ENCODE peak calls at places on chromosomes 13 and 19, in nine cellular contexts. E, X, Q, A, R, P, H, C and Y are unnamed samples.

GRCh38 chr13:98576963-98577822 is at the start of gene STK24:
- DNase-seq in H (no peak), R (no peak), X (peak), A (peak), Q (peak), C (peak), P (peak), E (peak), Y (peak)

GRCh38 chr13:37621811-37622361 is 23.3 kb upstream of the POSTN start:
- DNase-seq in Q (no peak), H (no peak), E (no peak), R (no peak), X (no peak), A (peak), P (no peak), C (no peak), Y (no peak)

GRCh38 chr19:34838248-34838647 is 65.2 kb upstream of the ZNF599 start:
- DNase-seq in A (no peak), R (no peak), Q (peak), H (peak), C (no peak), E (no peak), X (no peak), P (no peak), Y (no peak)

GRCh38 chr13:112693831-112694497 is 4.1 kb downstream of the ATP11A start:
- DNase-seq in Q (peak), A (peak), C (no peak), H (peak), R (no peak), P (no peak), E (no peak), X (peak), Y (peak)

GRCh38 chr19:29671393-29672076 is 6.3 kb downstream of the PLEKHF1 start:
- DNase-seq in E (no peak), R (no peak), Q (no peak), A (no peak), C (peak), P (no peak), H (peak), X (peak), Y (no peak)

GRCh38 chr13:82010780-82011179 is 1669.9 kb upstream of the SPRY2 start:
- DNase-seq in C (no peak), P (no peak), A (no peak), Q (no peak), R (no peak), X (no peak), H (peak), E (no peak), Y (no peak)

GRCh38 chr13:24725379-24725778 is 38.6 kb upstream of the RNF17 start:
- DNase-seq in R (no peak), X (no peak), Q (no peak), P (no peak), C (no peak), E (no peak), A (no peak), H (no peak), Y (no peak)

GRCh38 chr19:7898967-7899366 is 4.7 kb upstream of the MAP2K7 start:
- DNase-seq in Q (no peak), R (no peak), P (no peak), H (no peak), E (no peak), A (no peak), X (no peak), C (no peak), Y (no peak)

GRCh38 chr19:8973501-8974091 is 36.6 kb downstream of the MUC16 start:
- DNase-seq in E (no peak), Q (peak), X (no peak), A (no peak), R (no peak), P (no peak), C (no peak), H (peak), Y (peak)

GRCh38 chr19:33675501-33676124 is 53.9 kb downstream of the CHST8 start:
- DNase-seq in H (no peak), R (no peak), P (no peak), C (no peak), Q (peak), A (no peak), X (no peak), E (no peak), Y (no peak)

GRCh38 chr19:7799640-7800355 is 30.2 kb upstream of the EVI5L start:
- DNase-seq in C (peak), A (peak), R (no peak), X (peak), H (peak), P (peak), E (peak), Q (peak), Y (peak)

GRCh38 chr19:3374369-3375112 is 8.2 kb downstream of the NFIC start:
- DNase-seq in R (no peak), A (peak), Q (no peak), H (no peak), X (peak), E (no peak), C (no peak), P (peak), Y (no peak)

GRCh38 chr19:41225238-41226052 is 6.4 kb downstream of the AXL start:
- DNase-seq in C (no peak), H (peak), Q (peak), R (peak), X (no peak), P (no peak), A (peak), E (no peak), Y (no peak)

GRCh38 chr19:1811472-1811894 is 593 bp downstream of the ATP8B3 start:
- DNase-seq in E (no peak), A (peak), C (no peak), X (no peak), P (peak), H (peak), Q (no peak), R (peak), Y (no peak)

GRCh38 chr13:110850840-110851239 is 64.0 kb downstream of the ANKRD10 start:
- DNase-seq in H (no peak), P (no peak), A (no peak), Q (no peak), R (no peak), C (no peak), X (no peak), E (no peak), Y (no peak)

GRCh38 chr13:27770809-27771208 is 21.5 kb upstream of the GSX1 start:
- DNase-seq in H (peak), A (no peak), R (no peak), C (peak), Q (peak), P (no peak), X (peak), E (peak), Y (peak)

GRCh38 chr13:67977081-67977480 is 746.9 kb upstream of the PCDH9 start:
- DNase-seq in R (no peak), C (no peak), Q (no peak), H (no peak), E (no peak), P (no peak), X (no peak), A (no peak), Y (no peak)

GRCh38 chr19:4713384-4713951 is 10.2 kb downstream of the DPP9 start:
- DNase-seq in H (peak), C (no peak), P (no peak), R (peak), A (peak), Q (no peak), X (no peak), E (no peak), Y (no peak)

GRCh38 chr19:31538879-31539278 is 189.6 kb upstream of the TSHZ3 start:
- DNase-seq in P (no peak), Q (no peak), E (no peak), A (no peak), H (no peak), R (no peak), C (no peak), X (no peak), Y (no peak)

GRCh38 chr19:5339950-5340636 is 519 bp downstream of the PTPRS start:
- DNase-seq in H (no peak), P (peak), C (peak), R (no peak), E (peak), Q (peak), X (no peak), A (no peak), Y (no peak)

GRCh38 chr13:35954207-35954560 is 177.0 kb downstream of the DCLK1 start:
- DNase-seq in E (no peak), Q (no peak), H (no peak), A (no peak), R (no peak), X (no peak), C (no peak), P (no peak), Y (no peak)

GRCh38 chr13:106636492-106636891 is 68.6 kb upstream of the ARGLU1 start:
- DNase-seq in R (no peak), P (no peak), Q (no peak), E (no peak), C (no peak), A (no peak), X (no peak), H (no peak), Y (no peak)

GRCh38 chr13:29284726-29285125 is 310.8 kb downstream of the SLC7A1 start:
- DNase-seq in P (no peak), C (no peak), Q (no peak), X (no peak), H (no peak), E (no peak), R (no peak), A (no peak), Y (no peak)

GRCh38 chr13:110154370-110155031 is 152.5 kb downstream of the COL4A1 start:
- DNase-seq in X (no peak), P (no peak), C (no peak), E (no peak), Q (no peak), A (no peak), R (no peak), H (no peak), Y (no peak)

GRCh38 chr13:111115051-111115840 is at the start of gene ARHGEF7:
- DNase-seq in X (no peak), A (no peak), Q (peak), H (no peak), E (peak), P (no peak), R (no peak), C (peak), Y (no peak)

GRCh38 chr19:869245-870177 is 10.0 kb downstream of the CFD start:
- DNase-seq in C (no peak), A (peak), H (peak), P (no peak), E (no peak), Q (no peak), R (peak), X (no peak), Y (no peak)

GRCh38 chr13:52345048-52345447 is 60.9 kb downstream of the THSD1 start:
- DNase-seq in A (no peak), C (no peak), Q (no peak), R (no peak), E (no peak), H (peak), P (no peak), X (no peak), Y (no peak)

GRCh38 chr19:2812414-2813234 is 7.0 kb upstream of the ZNF554 start:
- DNase-seq in R (no peak), A (no peak), C (peak), E (no peak), P (no peak), X (no peak), H (no peak), Q (no peak), Y (no peak)

GRCh38 chr19:18415177-18415867 is 3.9 kb upstream of the SSBP4 start:
- DNase-seq in R (no peak), C (no peak), Q (no peak), P (no peak), H (no peak), E (no peak), X (no peak), A (peak), Y (no peak)

GRCh38 chr13:61891420-61891819 is 475.8 kb upstream of the PCDH20 start:
- DNase-seq in E (no peak), C (no peak), X (no peak), H (no peak), A (no peak), R (no peak), Q (no peak), P (no peak), Y (no peak)

GRCh38 chr19:41546386-41546789 is 29.6 kb upstream of the CEACAM21 start:
- DNase-seq in P (no peak), X (peak), A (no peak), E (no peak), C (no peak), H (no peak), Q (no peak), R (no peak), Y (peak)

GRCh38 chr13:104015646-104016396 is 949.6 kb upstream of the SLC10A2 start:
- DNase-seq in A (no peak), H (peak), R (no peak), X (no peak), E (no peak), C (no peak), Q (no peak), P (no peak), Y (no peak)

GRCh38 chr19:3368848-3369336 is 2.5 kb downstream of the NFIC start:
- DNase-seq in Q (no peak), E (no peak), C (no peak), A (peak), P (no peak), H (no peak), X (peak), R (no peak), Y (no peak)

GRCh38 chr13:29767006-29767405 is 83.4 kb downstream of the UBL3 start:
- DNase-seq in X (no peak), E (no peak), A (no peak), R (no peak), P (no peak), H (no peak), Q (no peak), C (no peak), Y (no peak)

GRCh38 chr13:60146491-60146890 is 17.2 kb downstream of the DIAPH3 start:
- DNase-seq in C (no peak), A (peak), X (no peak), P (no peak), Q (no peak), R (no peak), H (no peak), E (no peak), Y (no peak)

GRCh38 chr13:44575741-44576395 is at the start of gene TSC22D1:
- DNase-seq in X (peak), P (peak), C (peak), H (peak), E (peak), R (no peak), A (peak), Q (peak), Y (peak)

GRCh38 chr13:44574466-44574855 is 1.7 kb downstream of the TSC22D1 start:
- DNase-seq in Q (peak), H (peak), A (no peak), C (no peak), E (no peak), R (no peak), P (no peak), X (no peak), Y (no peak)

GRCh38 chr13:44573071-44573470 is 3.1 kb downstream of the TSC22D1 start:
- DNase-seq in A (no peak), E (no peak), C (no peak), H (no peak), R (no peak), X (no peak), P (no peak), Q (peak), Y (no peak)

GRCh38 chr13:44575035-44575434 is 1.1 kb downstream of the TSC22D1 start:
- DNase-seq in C (no peak), R (no peak), H (peak), P (no peak), A (no peak), E (no peak), Q (no peak), X (no peak), Y (no peak)

GRCh38 chr13:44573790-44574465 is 2.2 kb downstream of the TSC22D1 start:
- DNase-seq in C (peak), X (peak), R (no peak), A (peak), H (peak), E (no peak), P (peak), Q (peak), Y (no peak)
- TF ChIP-seq CTCF in C (no peak), X (peak), R (peak), A (peak), H (peak), E (peak), P (peak), Q (peak), Y (peak)

DNA sequence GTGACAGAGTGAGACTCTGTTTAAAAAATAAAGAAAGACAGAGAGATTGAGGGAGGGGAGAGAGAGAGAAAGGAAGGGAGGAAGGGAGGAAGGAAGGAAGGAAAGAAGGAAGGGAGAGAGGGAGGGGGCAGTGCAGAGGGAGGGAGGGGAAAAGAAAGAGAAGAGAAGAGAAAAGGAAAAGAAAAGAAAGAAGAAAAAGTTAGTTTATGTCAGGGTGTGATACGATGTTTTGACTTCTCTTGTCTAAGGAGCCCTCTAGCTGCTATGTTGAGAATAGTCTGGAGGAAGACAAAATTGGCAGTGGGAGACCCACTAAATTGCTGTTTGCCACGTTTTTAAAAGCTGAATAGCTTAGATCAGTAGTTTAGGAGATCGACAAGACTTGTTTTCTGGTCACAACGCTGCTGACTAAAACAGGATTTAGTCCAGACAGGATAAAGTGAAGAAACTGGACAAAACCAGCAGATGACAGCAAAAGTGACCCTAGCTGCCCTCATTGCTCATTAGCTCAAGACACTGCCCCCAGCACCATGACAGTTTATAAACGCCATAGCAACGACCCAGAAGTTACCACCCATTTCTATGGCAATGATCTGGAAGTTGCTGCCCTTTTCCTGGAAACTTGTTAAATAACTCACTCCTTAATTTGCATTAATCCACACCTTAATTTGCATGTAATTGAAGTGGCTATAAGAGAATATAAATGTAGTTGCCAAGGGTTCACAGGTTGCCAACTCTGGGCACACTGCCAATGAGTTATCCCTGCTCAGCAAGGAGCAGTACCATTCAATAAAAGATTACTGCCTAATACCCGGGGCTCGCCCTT is 11.1 kb downstream of the TEX101 start:
- DNase-seq in R (no peak), P (no peak), C (no peak), X (no peak), E (no peak), H (peak), Q (peak), A (no peak), Y (peak)
- TF ChIP-seq CTCF in R (no peak), P (peak), C (peak), X (peak), E (no peak), H (peak), Q (peak), A (peak), Y (peak)

GRCh38 chr13:33485247-33485646 is 199.7 kb upstream of the STARD13 start:
- DNase-seq in Q (no peak), A (no peak), X (no peak), C (no peak), P (no peak), E (no peak), H (no peak), R (no peak), Y (no peak)

GRCh38 chr13:33483471-33483870 is 197.9 kb upstream of the STARD13 start:
- DNase-seq in E (no peak), H (peak), C (no peak), A (no peak), X (no peak), Q (no peak), R (no peak), P (no peak), Y (no peak)

GRCh38 chr13:33489563-33489962 is 204.0 kb upstream of the STARD13 start:
- DNase-seq in R (no peak), Q (peak), E (no peak), X (no peak), A (no peak), P (no peak), C (no peak), H (no peak), Y (no peak)

GRCh38 chr13:33490461-33491327 is 205.1 kb upstream of the STARD13 start:
- DNase-seq in H (no peak), P (no peak), E (no peak), X (no peak), R (no peak), Q (peak), C (no peak), A (no peak), Y (no peak)

DNA sequence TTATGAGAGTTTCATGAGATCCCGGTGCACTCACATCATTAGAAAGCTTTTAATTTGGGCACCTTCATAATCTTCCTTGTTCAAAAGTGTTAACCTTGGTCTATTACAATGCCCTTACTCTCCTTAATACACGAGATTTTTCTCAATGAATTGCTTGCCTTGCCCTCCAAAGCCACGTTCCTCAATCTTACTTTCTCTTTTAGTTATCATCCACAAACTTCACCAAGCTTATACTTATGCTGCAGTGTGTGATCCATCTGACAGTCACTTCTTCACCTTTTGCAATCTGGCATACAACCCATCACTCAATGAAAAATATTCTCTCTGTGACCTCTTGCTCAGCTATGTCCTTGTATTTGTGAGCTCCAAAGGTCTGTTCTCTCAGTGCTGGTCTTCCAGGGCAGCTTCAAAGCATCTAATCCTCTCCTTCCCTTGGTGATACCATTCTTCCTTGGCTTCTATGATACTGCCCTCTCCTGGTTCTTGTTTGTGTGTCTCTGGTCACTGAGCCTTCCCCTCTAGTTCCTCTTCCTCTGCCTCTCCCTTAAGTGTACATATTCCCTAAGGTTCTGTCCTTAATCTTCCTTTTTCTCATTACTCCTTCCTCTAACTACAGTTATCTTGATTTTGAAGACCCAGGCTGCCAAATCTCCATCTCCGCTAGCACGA is 202.2 kb upstream of the STARD13 start:
- DNase-seq in X (peak), Q (peak), P (no peak), H (peak), A (no peak), C (peak), R (no peak), E (no peak), Y (peak)
- TF ChIP-seq CTCF in X (peak), Q (peak), P (peak), H (peak), A (peak), C (peak), R (peak), E (no peak), Y (peak)

DNA sequence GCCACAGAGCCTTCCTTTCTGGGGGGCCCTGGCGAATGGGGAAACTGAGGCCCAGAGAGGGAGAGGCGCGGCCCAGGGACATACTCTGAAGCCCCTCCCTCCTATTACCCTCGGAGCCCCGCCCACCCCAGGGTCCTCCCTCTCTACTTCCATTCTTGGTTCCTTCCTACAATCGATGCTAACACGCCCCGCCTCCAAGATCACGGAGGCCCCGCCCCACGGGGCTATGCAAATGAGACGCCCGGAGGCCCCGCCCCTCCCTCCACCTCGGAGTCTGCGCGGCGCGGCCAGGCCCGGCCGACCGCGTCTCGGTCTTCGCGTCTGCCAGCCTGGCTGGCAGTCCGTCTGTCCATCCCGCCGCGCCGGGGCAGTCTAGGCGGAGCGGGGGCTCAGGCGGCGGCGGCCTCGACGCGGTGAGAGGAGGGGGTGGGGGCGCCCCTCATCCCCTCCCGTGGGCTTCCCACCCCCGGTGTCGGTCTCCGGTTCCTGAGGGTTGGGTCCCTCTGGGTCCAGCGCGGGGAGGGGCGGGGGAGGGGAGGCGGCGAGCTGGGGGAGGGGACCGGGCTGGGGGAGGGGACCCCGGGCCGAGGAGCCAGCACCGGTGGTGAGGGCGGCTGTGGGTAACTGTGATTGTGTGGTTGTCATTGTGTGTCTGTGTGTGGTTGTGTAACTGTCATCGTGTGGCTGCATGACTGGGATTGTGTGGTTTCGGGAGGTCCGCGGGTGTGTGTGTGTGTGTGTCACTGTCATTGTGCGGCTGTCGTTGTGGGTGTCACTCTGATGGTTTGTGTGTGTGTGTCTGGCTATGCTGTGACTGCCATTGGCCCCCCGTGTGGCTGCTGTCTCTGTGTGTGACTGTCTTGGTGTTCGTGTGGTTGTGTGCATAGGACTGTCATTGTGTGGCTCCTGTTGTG is at the start of gene PLPPR2:
- DNase-seq in P (peak), Q (peak), H (peak), X (peak), E (peak), A (peak), C (peak), R (peak), Y (peak)
- TF ChIP-seq CTCF in P (no peak), Q (no peak), H (no peak), X (no peak), E (no peak), A (no peak), C (no peak), R (no peak), Y (no peak)